ENCODE peak calls at places on chromosomes 6 and 20, in five cellular contexts. X is ovary, A is A549, U is HepG2, V is K562. Y is an unnamed sample.

GRCh38 chr20:57618091-57618765 is 2.0 kb downstream of the ZBP1 start:
- DNase-seq in X (no peak), A (peak; percentile 51), U (no peak), V (no peak), Y (no peak)

GRCh38 chr20:37142708-37143107 is 36.4 kb upstream of the RPN2 start:
- DNase-seq in X (no peak), A (no peak), U (no peak), V (no peak), Y (no peak)

GRCh38 chr6:110575910-110576463 is 99.6 kb upstream of the SLC22A16 start:
- DNase-seq in X (no peak), A (no peak), U (no peak), V (no peak), Y (no peak)

GRCh38 chr20:17762243-17762872 is 62.6 kb downstream of the BANF2 start:
- DNase-seq in X (no peak), A (no peak), U (no peak), V (no peak), Y (no peak)

GRCh38 chr20:53622247-53623114 is 28.8 kb upstream of the ZNF217 start:
- DNase-seq in X (no peak), A (no peak), U (peak; percentile 35), V (no peak), Y (no peak)

GRCh38 chr20:58682656-58683055 is 9.9 kb upstream of the NPEPL1 start:
- DNase-seq in X (no peak), A (no peak), U (no peak), V (no peak), Y (no peak)

GRCh38 chr20:12570371-12570770 is 438.4 kb upstream of the SPTLC3 start:
- DNase-seq in X (no peak), A (peak; percentile 17), U (peak; percentile 76), V (no peak), Y (no peak)

GRCh38 chr6:132790450-132790849 is 8.0 kb downstream of the SLC18B1 start:
- DNase-seq in X (no peak), A (no peak), U (no peak), V (no peak), Y (no peak)

GRCh38 chr6:160253242-160253641 is 5.4 kb downstream of the SLC22A2 start:
- DNase-seq in X (no peak), A (no peak), U (no peak), V (no peak), Y (no peak)

GRCh38 chr6:167827588-167828324 is 1.0 kb downstream of the AFDN start:
- DNase-seq in X (peak; percentile 75), A (no peak), U (peak; percentile 74), V (peak; percentile 62), Y (no peak)

GRCh38 chr6:96545882-96546281 is 17.0 kb upstream of the FHL5 start:
- DNase-seq in X (no peak), A (no peak), U (no peak), V (no peak), Y (no peak)

GRCh38 chr6:43282060-43282459 is 16.0 kb upstream of the SLC22A7 start:
- DNase-seq in X (no peak), A (no peak), U (no peak), V (no peak), Y (no peak)

GRCh38 chr6:74891358-74891811 is 314.5 kb downstream of the COL12A1 start:
- DNase-seq in X (peak; percentile 55), A (no peak), U (no peak), V (no peak), Y (peak; percentile 67)

GRCh38 chr6:149942461-149942829 is 631 bp downstream of the ULBP2 start:
- DNase-seq in X (no peak), A (no peak), U (no peak), V (no peak), Y (no peak)

GRCh38 chr6:149563203-149563927 is 2.8 kb upstream of the GINM1 start:
- DNase-seq in X (no peak), A (peak; percentile 39), U (no peak), V (no peak), Y (no peak)

GRCh38 chr20:42901689-42902518 is 287.8 kb downstream of the PTPRT start:
- DNase-seq in X (peak; percentile 39), A (no peak), U (peak; percentile 52), V (no peak), Y (no peak)

GRCh38 chr6:33762713-33763112 is 16.0 kb upstream of the IP6K3 start:
- DNase-seq in X (no peak), A (no peak), U (no peak), V (no peak), Y (no peak)

GRCh38 chr6:142301421-142302391 is at the start of gene ADGRG6:
- DNase-seq in X (no peak), A (peak; percentile 7), U (peak; percentile 82), V (peak; percentile 18), Y (no peak)

GRCh38 chr6:33172307-33173227 is 19.7 kb downstream of the COL11A2 start:
- DNase-seq in X (no peak), A (peak; percentile 69), U (peak; percentile 53), V (peak; percentile 71), Y (no peak)

GRCh38 chr6:125913864-125914351 is 42.7 kb upstream of the HINT3 start:
- DNase-seq in X (no peak), A (peak; percentile 32), U (no peak), V (no peak), Y (no peak)

GRCh38 chr6:20238688-20239587 is 26.7 kb upstream of the MBOAT1 start:
- DNase-seq in X (no peak), A (no peak), U (no peak), V (no peak), Y (no peak)

GRCh38 chr20:52103911-52104545 is 87.6 kb downstream of the ZFP64 start:
- DNase-seq in X (no peak), A (no peak), U (no peak), V (no peak), Y (no peak)

GRCh38 chr6:149024361-149024760 is 277.5 kb downstream of the UST start:
- DNase-seq in X (no peak), A (no peak), U (no peak), V (no peak), Y (no peak)

GRCh38 chr6:13404115-13404891 is 76.0 kb upstream of the TBC1D7 start:
- DNase-seq in X (no peak), A (no peak), U (no peak), V (no peak), Y (no peak)
- TF ChIP-seq EP300 in X (no peak), A (no peak), U (no peak), V (no peak), Y (no peak)

DNA sequence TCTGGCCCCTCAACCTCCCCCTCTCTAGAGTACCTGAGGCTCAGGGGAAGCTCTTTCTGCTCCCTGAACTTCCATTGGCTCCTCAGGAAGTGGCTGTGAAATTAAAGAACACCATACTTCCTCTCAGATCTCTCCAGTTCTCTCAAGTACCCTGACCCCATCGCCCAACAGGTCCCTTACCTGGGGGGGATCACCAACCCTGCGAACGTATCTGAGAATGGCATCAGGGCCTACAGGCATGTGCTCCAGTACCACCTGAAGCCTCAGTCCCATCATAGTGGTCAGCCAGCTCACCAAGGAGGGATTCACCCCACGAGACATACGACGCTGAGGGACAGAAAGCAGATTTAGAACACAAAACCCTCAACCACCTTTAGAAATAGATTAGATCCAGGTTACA is 11.8 kb downstream of the BAG6 start:
- DNase-seq in X (no peak), A (no peak), U (no peak), V (no peak), Y (no peak)
- TF ChIP-seq POLR2A in X (no peak), A (no peak), U (no peak), V (no peak), Y (no peak)

GRCh38 chr6:163708459-163708858 is 293.9 kb downstream of the QKI start:
- DNase-seq in X (no peak), A (no peak), U (no peak), V (no peak), Y (no peak)
- TF ChIP-seq EP300 in X (no peak), A (no peak), U (no peak), V (no peak), Y (no peak)

GRCh38 chr6:27866370-27867050 is 45.7 kb downstream of the OR2B2 start:
- DNase-seq in X (no peak), A (no peak), U (peak; percentile 32), V (no peak), Y (no peak)

GRCh38 chr6:27864906-27865883 is 47.0 kb downstream of the OR2B2 start:
- DNase-seq in X (peak; percentile 65), A (peak; percentile 78), U (peak; percentile 73), V (peak; percentile 79), Y (peak; percentile 67)

GRCh38 chr6:27867941-27868705 is 44.1 kb downstream of the OR2B2 start:
- DNase-seq in X (no peak), A (no peak), U (no peak), V (no peak), Y (no peak)

GRCh38 chr6:27865952-27866369 is 46.2 kb downstream of the OR2B2 start:
- DNase-seq in X (no peak), A (no peak), U (no peak), V (no peak), Y (no peak)

DNA sequence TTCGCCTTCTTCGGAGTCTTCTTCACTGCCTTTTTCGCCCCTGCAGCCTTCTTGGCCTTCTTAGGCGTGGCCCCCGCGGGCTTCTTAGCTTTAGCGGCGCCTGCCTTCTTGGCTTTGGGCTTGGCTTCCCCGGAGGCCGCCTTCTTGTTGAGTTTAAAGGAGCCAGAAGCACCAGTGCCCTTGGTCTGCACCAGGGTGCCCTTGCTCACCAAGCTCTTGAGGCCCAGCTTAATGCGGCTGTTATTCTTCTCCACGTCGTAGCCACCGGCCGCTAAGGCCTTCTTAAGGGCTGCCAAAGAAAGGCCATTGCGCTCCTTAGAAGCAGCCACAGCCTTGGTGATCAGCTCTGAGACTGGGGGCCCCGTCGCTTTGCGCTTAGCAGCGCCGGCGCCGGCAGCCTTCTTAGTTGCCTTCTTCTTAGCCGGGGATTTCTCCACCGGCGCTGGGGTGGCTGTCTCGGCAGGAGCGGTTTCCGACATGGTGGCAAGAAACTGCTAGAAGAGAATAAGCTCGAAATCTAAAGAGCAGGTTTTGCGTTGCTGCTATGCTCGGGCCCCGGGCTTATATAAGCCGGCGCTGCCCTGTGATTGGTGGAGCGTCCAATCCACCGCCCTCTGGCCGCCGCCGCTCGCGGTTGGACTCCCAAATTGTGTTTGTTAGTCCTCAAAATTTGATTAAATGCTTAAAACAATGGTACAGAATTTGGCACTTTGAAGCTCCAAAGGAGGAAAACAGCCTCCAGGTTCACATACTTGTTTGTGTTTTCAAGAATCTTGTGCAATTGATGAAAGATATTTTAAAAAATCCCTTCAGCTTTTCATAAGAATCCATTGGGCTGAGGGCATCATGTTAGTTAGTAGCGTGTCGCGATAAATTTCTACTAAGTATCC is 44.9 kb downstream of the OR2B2 start:
- DNase-seq in X (no peak), A (no peak), U (peak; percentile 58), V (peak; percentile 73), Y (no peak)
- TF ChIP-seq POLR2A in X (no peak), A (peak; percentile 22), U (peak; percentile 56), V (peak; percentile 97), Y (peak; percentile 36)

GRCh38 chr6:89638320-89639195 is at the start of gene LYRM2:
- DNase-seq in X (peak; percentile 96), A (peak; percentile 70), U (peak; percentile 84), V (peak; percentile 94), Y (peak; percentile 85)
- TF ChIP-seq EP300 in X (no peak), A (no peak), U (no peak), V (no peak), Y (peak; percentile 82)

Y was measured in tibial nerve.